ENCODE peak calls at places on chromosomes 11 and 22, in eight cellular contexts. One of them, this sample, is unnamed.

GRCh38 chr11:27839226-27839913 is 139.1 kb upstream of the BDNF start:
- DNase-seq in midbrain: no peak
- DNase-seq in nephron progenitor cell: no peak
- DNase-seq in stimulated activated CD8-positive, alpha-beta memory T cell treated with anti-CD3 and anti-CD28 coated beads, Interleukin-12 subunit alpha, Interleukin-12 subunit beta, amount 100 ng/mL, for 4 hours: no peak
- DNase-seq in HFF-Myc: peak
- DNase-seq in GOT3: no peak
- DNase-seq in epithelial cell of proximal tubule: no peak
- DNase-seq in HEK293T: no peak
- DNase-seq in this sample: no peak

GRCh38 chr22:43830931-43831560 is 18.9 kb upstream of the EFCAB6 start:
- DNase-seq in epithelial cell of proximal tubule: no peak
- DNase-seq in HFF-Myc: no peak
- DNase-seq in GOT3: no peak
- DNase-seq in HEK293T: no peak
- DNase-seq in midbrain: no peak
- DNase-seq in nephron progenitor cell: no peak
- DNase-seq in stimulated activated CD8-positive, alpha-beta memory T cell treated with anti-CD3 and anti-CD28 coated beads, Interleukin-12 subunit alpha, Interleukin-12 subunit beta, amount 100 ng/mL, for 4 hours: no peak
- DNase-seq in this sample: no peak

GRCh38 chr11:119299416-119299815 is 17.5 kb downstream of the MCAM start:
- DNase-seq in midbrain: no peak
- DNase-seq in epithelial cell of proximal tubule: no peak
- DNase-seq in GOT3: no peak
- DNase-seq in HFF-Myc: no peak
- DNase-seq in HEK293T: no peak
- DNase-seq in nephron progenitor cell: no peak
- DNase-seq in stimulated activated CD8-positive, alpha-beta memory T cell treated with anti-CD3 and anti-CD28 coated beads, Interleukin-12 subunit alpha, Interleukin-12 subunit beta, amount 100 ng/mL, for 4 hours: no peak
- DNase-seq in this sample: no peak

GRCh38 chr22:46116491-46116958 is 33.8 kb upstream of the PPARA start:
- DNase-seq in HEK293T: peak
- DNase-seq in midbrain: peak
- DNase-seq in GOT3: peak
- DNase-seq in stimulated activated CD8-positive, alpha-beta memory T cell treated with anti-CD3 and anti-CD28 coated beads, Interleukin-12 subunit alpha, Interleukin-12 subunit beta, amount 100 ng/mL, for 4 hours: peak
- DNase-seq in HFF-Myc: peak
- DNase-seq in epithelial cell of proximal tubule: no peak
- DNase-seq in nephron progenitor cell: peak
- DNase-seq in this sample: peak

GRCh38 chr11:127023991-127024390 is 23.4 kb upstream of the KIRREL3 start:
- DNase-seq in GOT3: no peak
- DNase-seq in epithelial cell of proximal tubule: peak
- DNase-seq in nephron progenitor cell: no peak
- DNase-seq in stimulated activated CD8-positive, alpha-beta memory T cell treated with anti-CD3 and anti-CD28 coated beads, Interleukin-12 subunit alpha, Interleukin-12 subunit beta, amount 100 ng/mL, for 4 hours: no peak
- DNase-seq in HEK293T: no peak
- DNase-seq in midbrain: no peak
- DNase-seq in HFF-Myc: no peak
- DNase-seq in this sample: no peak

GRCh38 chr11:65611028-65611757 is 2.8 kb downstream of the MAP3K11 start:
- DNase-seq in HEK293T: no peak
- DNase-seq in epithelial cell of proximal tubule: no peak
- DNase-seq in nephron progenitor cell: no peak
- DNase-seq in stimulated activated CD8-positive, alpha-beta memory T cell treated with anti-CD3 and anti-CD28 coated beads, Interleukin-12 subunit alpha, Interleukin-12 subunit beta, amount 100 ng/mL, for 4 hours: no peak
- DNase-seq in GOT3: no peak
- DNase-seq in HFF-Myc: no peak
- DNase-seq in midbrain: peak
- DNase-seq in this sample: no peak

GRCh38 chr11:129375731-129376657 is at the start of gene BARX2:
- DNase-seq in HFF-Myc: peak
- DNase-seq in stimulated activated CD8-positive, alpha-beta memory T cell treated with anti-CD3 and anti-CD28 coated beads, Interleukin-12 subunit alpha, Interleukin-12 subunit beta, amount 100 ng/mL, for 4 hours: no peak
- DNase-seq in nephron progenitor cell: peak
- DNase-seq in epithelial cell of proximal tubule: no peak
- DNase-seq in midbrain: peak
- DNase-seq in HEK293T: peak
- DNase-seq in GOT3: no peak
- DNase-seq in this sample: no peak

GRCh38 chr11:10310301-10310841 is 5.5 kb downstream of the ADM start:
- DNase-seq in midbrain: no peak
- DNase-seq in epithelial cell of proximal tubule: no peak
- DNase-seq in GOT3: no peak
- DNase-seq in stimulated activated CD8-positive, alpha-beta memory T cell treated with anti-CD3 and anti-CD28 coated beads, Interleukin-12 subunit alpha, Interleukin-12 subunit beta, amount 100 ng/mL, for 4 hours: no peak
- DNase-seq in HEK293T: no peak
- DNase-seq in nephron progenitor cell: no peak
- DNase-seq in HFF-Myc: no peak
- DNase-seq in this sample: no peak

GRCh38 chr11:83047515-83048225 is 24.0 kb downstream of the RAB30 start:
- DNase-seq in HFF-Myc: no peak
- DNase-seq in epithelial cell of proximal tubule: no peak
- DNase-seq in HEK293T: no peak
- DNase-seq in GOT3: no peak
- DNase-seq in nephron progenitor cell: no peak
- DNase-seq in midbrain: no peak
- DNase-seq in stimulated activated CD8-positive, alpha-beta memory T cell treated with anti-CD3 and anti-CD28 coated beads, Interleukin-12 subunit alpha, Interleukin-12 subunit beta, amount 100 ng/mL, for 4 hours: no peak
- DNase-seq in this sample: no peak

GRCh38 chr11:862704-863388 is 20.2 kb downstream of the TSPAN4 start:
- DNase-seq in HEK293T: no peak
- DNase-seq in nephron progenitor cell: no peak
- DNase-seq in epithelial cell of proximal tubule: no peak
- DNase-seq in GOT3: no peak
- DNase-seq in stimulated activated CD8-positive, alpha-beta memory T cell treated with anti-CD3 and anti-CD28 coated beads, Interleukin-12 subunit alpha, Interleukin-12 subunit beta, amount 100 ng/mL, for 4 hours: no peak
- DNase-seq in midbrain: no peak
- DNase-seq in HFF-Myc: no peak
- DNase-seq in this sample: no peak

GRCh38 chr22:30969532-30970355 is 679 bp downstream of the TUG1 start:
- DNase-seq in stimulated activated CD8-positive, alpha-beta memory T cell treated with anti-CD3 and anti-CD28 coated beads, Interleukin-12 subunit alpha, Interleukin-12 subunit beta, amount 100 ng/mL, for 4 hours: no peak
- DNase-seq in HEK293T: peak
- DNase-seq in HFF-Myc: no peak
- DNase-seq in epithelial cell of proximal tubule: no peak
- DNase-seq in nephron progenitor cell: no peak
- DNase-seq in GOT3: no peak
- DNase-seq in midbrain: peak
- DNase-seq in this sample: no peak

GRCh38 chr11:86761978-86762377 is 38.4 kb upstream of the PRSS23 start:
- DNase-seq in stimulated activated CD8-positive, alpha-beta memory T cell treated with anti-CD3 and anti-CD28 coated beads, Interleukin-12 subunit alpha, Interleukin-12 subunit beta, amount 100 ng/mL, for 4 hours: no peak
- DNase-seq in GOT3: no peak
- DNase-seq in epithelial cell of proximal tubule: no peak
- DNase-seq in midbrain: no peak
- DNase-seq in HEK293T: no peak
- DNase-seq in nephron progenitor cell: no peak
- DNase-seq in HFF-Myc: no peak
- DNase-seq in this sample: no peak

GRCh38 chr11:10930224-10930960 is 72.5 kb upstream of the ZBED5 start:
- DNase-seq in HFF-Myc: no peak
- DNase-seq in nephron progenitor cell: no peak
- DNase-seq in GOT3: no peak
- DNase-seq in epithelial cell of proximal tubule: no peak
- DNase-seq in midbrain: no peak
- DNase-seq in HEK293T: no peak
- DNase-seq in stimulated activated CD8-positive, alpha-beta memory T cell treated with anti-CD3 and anti-CD28 coated beads, Interleukin-12 subunit alpha, Interleukin-12 subunit beta, amount 100 ng/mL, for 4 hours: peak
- DNase-seq in this sample: no peak

GRCh38 chr11:61701298-61701993 is 21.3 kb downstream of the DAGLA start:
- DNase-seq in GOT3: no peak
- DNase-seq in HFF-Myc: no peak
- DNase-seq in stimulated activated CD8-positive, alpha-beta memory T cell treated with anti-CD3 and anti-CD28 coated beads, Interleukin-12 subunit alpha, Interleukin-12 subunit beta, amount 100 ng/mL, for 4 hours: no peak
- DNase-seq in HEK293T: peak
- DNase-seq in midbrain: peak
- DNase-seq in epithelial cell of proximal tubule: no peak
- DNase-seq in nephron progenitor cell: peak
- DNase-seq in this sample: no peak

GRCh38 chr11:8699903-8700302 is 17.3 kb downstream of the RPL27A start:
- DNase-seq in HEK293T: no peak
- DNase-seq in epithelial cell of proximal tubule: no peak
- DNase-seq in nephron progenitor cell: no peak
- DNase-seq in midbrain: peak
- DNase-seq in GOT3: no peak
- DNase-seq in stimulated activated CD8-positive, alpha-beta memory T cell treated with anti-CD3 and anti-CD28 coated beads, Interleukin-12 subunit alpha, Interleukin-12 subunit beta, amount 100 ng/mL, for 4 hours: no peak
- DNase-seq in HFF-Myc: no peak
- DNase-seq in this sample: no peak

GRCh38 chr22:47434336-47435203 is 672.1 kb downstream of the TBC1D22A start:
- DNase-seq in HEK293T: no peak
- DNase-seq in nephron progenitor cell: no peak
- DNase-seq in midbrain: no peak
- DNase-seq in epithelial cell of proximal tubule: no peak
- DNase-seq in stimulated activated CD8-positive, alpha-beta memory T cell treated with anti-CD3 and anti-CD28 coated beads, Interleukin-12 subunit alpha, Interleukin-12 subunit beta, amount 100 ng/mL, for 4 hours: no peak
- DNase-seq in GOT3: no peak
- DNase-seq in HFF-Myc: no peak
- DNase-seq in this sample: no peak

GRCh38 chr22:27399161-27399560 is 402.4 kb downstream of the MN1 start:
- DNase-seq in HEK293T: no peak
- DNase-seq in stimulated activated CD8-positive, alpha-beta memory T cell treated with anti-CD3 and anti-CD28 coated beads, Interleukin-12 subunit alpha, Interleukin-12 subunit beta, amount 100 ng/mL, for 4 hours: no peak
- DNase-seq in epithelial cell of proximal tubule: no peak
- DNase-seq in HFF-Myc: no peak
- DNase-seq in midbrain: no peak
- DNase-seq in GOT3: no peak
- DNase-seq in nephron progenitor cell: no peak
- DNase-seq in this sample: no peak

GRCh38 chr22:29817724-29818123 is 20.4 kb downstream of the ASCC2 start:
- DNase-seq in midbrain: no peak
- DNase-seq in nephron progenitor cell: no peak
- DNase-seq in stimulated activated CD8-positive, alpha-beta memory T cell treated with anti-CD3 and anti-CD28 coated beads, Interleukin-12 subunit alpha, Interleukin-12 subunit beta, amount 100 ng/mL, for 4 hours: no peak
- DNase-seq in epithelial cell of proximal tubule: no peak
- DNase-seq in HEK293T: no peak
- DNase-seq in GOT3: no peak
- DNase-seq in HFF-Myc: no peak
- DNase-seq in this sample: no peak

GRCh38 chr11:97722721-97723120 is 1298.0 kb upstream of the CNTN5 start:
- DNase-seq in midbrain: no peak
- DNase-seq in nephron progenitor cell: no peak
- DNase-seq in stimulated activated CD8-positive, alpha-beta memory T cell treated with anti-CD3 and anti-CD28 coated beads, Interleukin-12 subunit alpha, Interleukin-12 subunit beta, amount 100 ng/mL, for 4 hours: no peak
- DNase-seq in epithelial cell of proximal tubule: no peak
- DNase-seq in GOT3: no peak
- DNase-seq in HFF-Myc: no peak
- DNase-seq in HEK293T: no peak
- DNase-seq in this sample: no peak

GRCh38 chr11:86692317-86692716 is 19.9 kb upstream of the ME3 start:
- DNase-seq in GOT3: no peak
- DNase-seq in HFF-Myc: no peak
- DNase-seq in HEK293T: no peak
- DNase-seq in epithelial cell of proximal tubule: no peak
- DNase-seq in midbrain: no peak
- DNase-seq in stimulated activated CD8-positive, alpha-beta memory T cell treated with anti-CD3 and anti-CD28 coated beads, Interleukin-12 subunit alpha, Interleukin-12 subunit beta, amount 100 ng/mL, for 4 hours: no peak
- DNase-seq in nephron progenitor cell: no peak
- DNase-seq in this sample: no peak

GRCh38 chr11:129090056-129090455 is 102.1 kb downstream of the ARHGAP32 start:
- DNase-seq in HEK293T: no peak
- DNase-seq in epithelial cell of proximal tubule: no peak
- DNase-seq in GOT3: no peak
- DNase-seq in nephron progenitor cell: no peak
- DNase-seq in HFF-Myc: no peak
- DNase-seq in stimulated activated CD8-positive, alpha-beta memory T cell treated with anti-CD3 and anti-CD28 coated beads, Interleukin-12 subunit alpha, Interleukin-12 subunit beta, amount 100 ng/mL, for 4 hours: no peak
- DNase-seq in midbrain: no peak
- DNase-seq in this sample: no peak

GRCh38 chr11:70067591-70068341 is 10.4 kb upstream of the ANO1 start:
- DNase-seq in epithelial cell of proximal tubule: no peak
- DNase-seq in GOT3: no peak
- DNase-seq in HFF-Myc: no peak
- DNase-seq in midbrain: no peak
- DNase-seq in stimulated activated CD8-positive, alpha-beta memory T cell treated with anti-CD3 and anti-CD28 coated beads, Interleukin-12 subunit alpha, Interleukin-12 subunit beta, amount 100 ng/mL, for 4 hours: no peak
- DNase-seq in nephron progenitor cell: no peak
- DNase-seq in HEK293T: no peak
- DNase-seq in this sample: no peak

This sample was measured in ascending aorta.